ENCODE peak calls at places on chromosomes 5 and 9, in five cellular contexts. H is PC-9, A is A549, G is cardiac muscle cell, X is Peyer's patch. N is an unnamed sample.

GRCh38 chr9:108861464-108861863 is 602 bp upstream of the ACTL7A start:
- DNase-seq in G (no peak), H (no peak), X (no peak), A (no peak), N (no peak)

GRCh38 chr9:91060520-91061343 is 259.1 kb downstream of the SYK start:
- DNase-seq in X (no peak), A (peak; percentile 80), H (peak; percentile 78), G (peak; percentile 97), N (no peak)

GRCh38 chr5:96258692-96259091 is 174.4 kb downstream of the PCSK1 start:
- DNase-seq in H (no peak), A (no peak), G (no peak), X (no peak), N (no peak)

GRCh38 chr9:114238919-114239879 is 83.7 kb upstream of the ORM1 start:
- DNase-seq in X (no peak), A (peak; percentile 28), G (peak; percentile 63), H (no peak), N (no peak)

GRCh38 chr5:143244000-143244736 is 159.3 kb downstream of the NR3C1 start:
- DNase-seq in H (peak; percentile 84), X (no peak), G (peak; percentile 97), A (peak; percentile 81), N (no peak)

GRCh38 chr9:20427359-20427758 is 194.9 kb downstream of the MLLT3 start:
- DNase-seq in A (no peak), X (no peak), G (no peak), H (no peak), N (no peak)

GRCh38 chr9:34271618-34272017 is 57.5 kb downstream of the KIF24 start:
- DNase-seq in H (no peak), G (no peak), A (no peak), X (no peak), N (no peak)

GRCh38 chr9:135792268-135793128 is 90.5 kb downstream of the KCNT1 start:
- DNase-seq in G (no peak), A (no peak), H (no peak), X (no peak), N (no peak)

GRCh38 chr9:113488071-113488470 is 24.5 kb downstream of the RGS3 start:
- DNase-seq in G (no peak), H (no peak), A (no peak), X (no peak), N (no peak)

GRCh38 chr9:112059145-112059979 is 115.7 kb downstream of the SUSD1 start:
- DNase-seq in A (peak; percentile 74), X (no peak), G (peak; percentile 68), H (no peak), N (no peak)

GRCh38 chr9:135926402-135927194 is 19.3 kb upstream of the CAMSAP1 start:
- DNase-seq in X (no peak), A (peak; percentile 72), G (peak; percentile 30), H (peak; percentile 91), N (no peak)

GRCh38 chr5:137022043-137022442 is 477.1 kb downstream of the SPOCK1 start:
- DNase-seq in G (peak; percentile 59), A (no peak), X (no peak), H (no peak), N (no peak)

GRCh38 chr5:88583471-88583870 is 299.5 kb downstream of the MEF2C start:
- DNase-seq in H (no peak), A (no peak), X (no peak), G (no peak), N (no peak)

GRCh38 chr5:73883646-73884045 is 257.6 kb downstream of the ARHGEF28 start:
- DNase-seq in G (peak; percentile 62), X (no peak), A (no peak), H (no peak), N (no peak)

GRCh38 chr5:151520294-151520693 is 70.8 kb downstream of the FAT2 start:
- DNase-seq in A (no peak), H (no peak), G (no peak), X (no peak), N (no peak)

GRCh38 chr5:137186759-137187461 is 312.2 kb downstream of the SPOCK1 start:
- DNase-seq in H (no peak), G (peak; percentile 75), A (no peak), X (no peak), N (no peak)

GRCh38 chr9:69554945-69555344 is 117.2 kb downstream of the APBA1 start:
- DNase-seq in G (peak; percentile 97), H (no peak), A (no peak), X (no peak), N (no peak)

GRCh38 chr5:55123365-55123764 is 20.9 kb downstream of the GZMA start:
- DNase-seq in A (no peak), H (no peak), X (no peak), G (no peak), N (no peak)

GRCh38 chr5:95530441-95530840 is 24.3 kb downstream of the SKIC3 start:
- DNase-seq in A (no peak), H (no peak), G (peak; percentile 72), X (no peak), N (no peak)

GRCh38 chr5:32613050-32613672 is 27.8 kb downstream of the SUB1 start:
- DNase-seq in H (peak; percentile 86), A (peak; percentile 77), X (peak; percentile 75), G (peak; percentile 86), N (peak; percentile 2)

GRCh38 chr9:128056887-128057723 is 10.0 kb downstream of the NAIF1 start:
- DNase-seq in X (no peak), G (no peak), H (no peak), A (no peak), N (no peak)

GRCh38 chr9:113516840-113517577 is 53.5 kb downstream of the RGS3 start:
- DNase-seq in H (no peak), A (no peak), G (no peak), X (peak; percentile 68), N (no peak)

GRCh38 chr5:169181785-169182184 is 119.2 kb downstream of the SLIT3 start:
- DNase-seq in G (peak; percentile 25), H (no peak), X (no peak), A (no peak), N (no peak)

GRCh38 chr5:133285583-133286021 is 233.8 kb downstream of the HSPA4 start:
- DNase-seq in A (peak; percentile 46), X (no peak), G (peak; percentile 39), H (peak; percentile 18), N (no peak)

GRCh38 chr9:105053209-105053652 is 125.3 kb upstream of the ABCA1 start:
- DNase-seq in X (no peak), A (no peak), H (no peak), G (peak; percentile 87), N (no peak)

GRCh38 chr9:89473762-89474469 is 24.0 kb downstream of the SEMA4D start:
- DNase-seq in X (no peak), A (no peak), G (no peak), H (no peak), N (no peak)

GRCh38 chr9:14133394-14133793 is 180.5 kb downstream of the NFIB start:
- DNase-seq in X (no peak), H (no peak), A (no peak), G (peak; percentile 52), N (no peak)

GRCh38 chr9:122348288-122348777 is 22.5 kb upstream of the PTGS1 start:
- DNase-seq in G (no peak), H (no peak), A (no peak), X (no peak), N (no peak)

GRCh38 chr5:13987843-13988464 is 43.5 kb upstream of the DNAH5 start:
- DNase-seq in H (peak; percentile 87), G (peak; percentile 72), X (peak; percentile 35), A (peak; percentile 71), N (no peak)

GRCh38 chr9:120854596-120855327 is 12.0 kb upstream of the PSMD5 start:
- DNase-seq in H (no peak), G (no peak), X (no peak), A (no peak), N (no peak)

GRCh38 chr9:1707291-1707690 is 307.9 kb upstream of the SMARCA2 start:
- DNase-seq in A (no peak), X (no peak), H (no peak), G (no peak), N (no peak)

GRCh38 chr5:111514087-111514486 is 1.8 kb upstream of the STARD4 start:
- DNase-seq in H (no peak), G (peak; percentile 57), A (no peak), X (no peak), N (no peak)

GRCh38 chr5:82734291-82734690 is 342.9 kb downstream of the TMEM167A start:
- DNase-seq in H (no peak), X (no peak), A (no peak), G (peak; percentile 43), N (no peak)

GRCh38 chr5:74288448-74289109 is 351.9 kb downstream of the ENC1 start:
- DNase-seq in H (no peak), A (no peak), G (peak; percentile 50), X (no peak), N (no peak)

GRCh38 chr5:124596595-124597388 is 149.6 kb downstream of the ZNF608 start:
- DNase-seq in X (no peak), A (peak; percentile 70), H (peak; percentile 29), G (peak; percentile 76), N (no peak)

GRCh38 chr5:31106259-31106658 is 87.2 kb upstream of the CDH6 start:
- DNase-seq in A (no peak), H (no peak), X (no peak), G (no peak), N (no peak)
- H3K27ac ChIP-seq in A (no peak overlapping the region), H (no peak overlapping the region), X (no peak overlapping the region), G (no peak overlapping the region), N (no peak overlapping the region)

GRCh38 chr5:52709171-52709925 is 78.4 kb upstream of the ITGA1 start:
- DNase-seq in A (no peak), H (no peak), G (peak; percentile 26), X (no peak), N (no peak)
- H3K27ac ChIP-seq in A (no peak overlapping the region), H (no peak overlapping the region), G (no peak overlapping the region), X (peak overlapping the region; percentile 64), N (no peak overlapping the region)

DNA sequence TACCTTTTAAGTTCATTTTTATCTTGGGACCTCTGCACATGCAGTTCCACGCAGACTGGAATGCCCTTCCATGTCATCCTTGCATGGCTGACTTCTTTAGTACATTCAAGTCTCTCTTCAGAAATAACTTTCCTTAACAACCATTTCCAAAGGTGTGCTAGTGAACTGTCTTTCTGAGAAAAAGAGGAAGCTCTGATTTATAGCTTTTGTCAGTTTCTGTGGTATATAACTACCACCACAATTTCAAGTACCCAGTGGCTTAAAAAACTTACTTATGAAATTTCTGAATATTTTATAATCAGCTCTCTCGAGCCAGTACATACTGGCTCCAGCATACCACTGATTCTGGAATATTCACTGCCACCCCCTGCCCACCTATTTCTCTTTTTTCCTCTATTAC is 1613.8 kb downstream of the MAT2B start:
- DNase-seq in A (no peak), H (no peak), X (no peak), G (no peak), N (no peak)
- H3K27ac ChIP-seq in A (no peak overlapping the region), H (no peak overlapping the region), X (no peak overlapping the region), G (no peak overlapping the region), N (no peak overlapping the region)

GRCh38 chr9:130058887-130059286 is 5.2 kb downstream of the GPR107 start:
- DNase-seq in A (no peak), H (no peak), X (no peak), G (no peak), N (no peak)

GRCh38 chr9:130069048-130069447 is 15.3 kb downstream of the GPR107 start:
- DNase-seq in H (no peak), X (no peak), A (no peak), G (no peak), N (no peak)

GRCh38 chr9:130062750-130063149 is 9.0 kb downstream of the GPR107 start:
- DNase-seq in A (no peak), H (no peak), G (no peak), X (no peak), N (no peak)

GRCh38 chr9:130060296-130060695 is 6.6 kb downstream of the GPR107 start:
- DNase-seq in H (no peak), X (no peak), A (no peak), G (no peak), N (no peak)

GRCh38 chr9:130064621-130065020 is 10.9 kb downstream of the GPR107 start:
- DNase-seq in A (no peak), X (no peak), G (no peak), H (no peak), N (no peak)
- H3K27ac ChIP-seq in A (no peak overlapping the region), X (no peak overlapping the region), G (peak overlapping the region; percentile 37), H (no peak overlapping the region), N (no peak overlapping the region)